ENCODE peak calls at places on chromosomes 11 and 22, in five cellular contexts. One of them, this sample, is unnamed.

GRCh38 chr22:26642465-26643367 is 14.7 kb upstream of the MIAT start:
- DNase-seq in T47D: no peak
- DNase-seq in ELR: no peak
- DNase-seq in cardiac muscle cell: peak; percentile 21
- DNase-seq in activated CD8-positive, alpha-beta memory T cell treated with anti-CD3 and anti-CD28 coated beads for 4 hours: peak; percentile 69
- DNase-seq in this sample: no peak

GRCh38 chr11:95450547-95451123 is 219.6 kb upstream of the SESN3 start:
- DNase-seq in ELR: peak; percentile 21
- DNase-seq in T47D: no peak
- DNase-seq in cardiac muscle cell: peak; percentile 89
- DNase-seq in activated CD8-positive, alpha-beta memory T cell treated with anti-CD3 and anti-CD28 coated beads for 4 hours: no peak
- DNase-seq in this sample: no peak

GRCh38 chr22:49772692-49773091 is 55.0 kb downstream of the BRD1 start:
- DNase-seq in cardiac muscle cell: no peak
- DNase-seq in activated CD8-positive, alpha-beta memory T cell treated with anti-CD3 and anti-CD28 coated beads for 4 hours: no peak
- DNase-seq in T47D: no peak
- DNase-seq in ELR: no peak
- DNase-seq in this sample: no peak

GRCh38 chr11:765025-765801 is 12.1 kb downstream of the GATD1 start:
- DNase-seq in ELR: peak; percentile 70
- DNase-seq in T47D: peak; percentile 69
- DNase-seq in cardiac muscle cell: peak; percentile 55
- DNase-seq in activated CD8-positive, alpha-beta memory T cell treated with anti-CD3 and anti-CD28 coated beads for 4 hours: no peak
- DNase-seq in this sample: no peak

GRCh38 chr22:44473580-44473979 is 24.5 kb downstream of the RTL6 start:
- DNase-seq in activated CD8-positive, alpha-beta memory T cell treated with anti-CD3 and anti-CD28 coated beads for 4 hours: no peak
- DNase-seq in cardiac muscle cell: no peak
- DNase-seq in ELR: no peak
- DNase-seq in T47D: no peak
- DNase-seq in this sample: no peak

GRCh38 chr11:88280673-88281316 is 56.7 kb downstream of the CTSC start:
- DNase-seq in T47D: no peak
- DNase-seq in cardiac muscle cell: peak; percentile 56
- DNase-seq in activated CD8-positive, alpha-beta memory T cell treated with anti-CD3 and anti-CD28 coated beads for 4 hours: no peak
- DNase-seq in ELR: no peak
- DNase-seq in this sample: no peak

GRCh38 chr11:131037873-131038272 is 121.6 kb upstream of the SNX19 start:
- DNase-seq in T47D: no peak
- DNase-seq in cardiac muscle cell: peak; percentile 5
- DNase-seq in activated CD8-positive, alpha-beta memory T cell treated with anti-CD3 and anti-CD28 coated beads for 4 hours: no peak
- DNase-seq in ELR: peak; percentile 13
- DNase-seq in this sample: no peak

GRCh38 chr11:63710476-63711217 is 29.3 kb downstream of the RTN3 start:
- DNase-seq in cardiac muscle cell: peak; percentile 95
- DNase-seq in activated CD8-positive, alpha-beta memory T cell treated with anti-CD3 and anti-CD28 coated beads for 4 hours: no peak
- DNase-seq in T47D: peak; percentile 42
- DNase-seq in ELR: peak; percentile 20
- DNase-seq in this sample: no peak

This sample was measured in aorta.